ENCODE peak calls at places on chromosomes 7 and 10, in four cellular contexts. Y is breast epithelium, U is neural crest cell, N is psoas muscle. H is an unnamed sample.

GRCh38 chr7:157587487-157588270 is 250.9 kb downstream of the DNAJB6 start:
- DNase-seq in N (no peak), Y (no peak), U (no peak), H (no peak)

GRCh38 chr10:43292745-43293676 is 26.1 kb upstream of the RASGEF1A start:
- DNase-seq in U (peak; percentile 36), N (peak; percentile 39), Y (peak; percentile 34), H (no peak)

GRCh38 chr10:92688927-92689662 is 660 bp upstream of the HHEX start:
- DNase-seq in Y (no peak), N (no peak), U (peak; percentile 31), H (no peak)

GRCh38 chr10:110209399-110209925 is 2.1 kb downstream of the MXI1 start:
- DNase-seq in U (peak; percentile 59), N (peak; percentile 60), Y (peak; percentile 74), H (no peak)

GRCh38 chr7:2978403-2978802 is 65.3 kb downstream of the CARD11 start:
- DNase-seq in Y (peak; percentile 27), U (no peak), N (no peak), H (no peak)

GRCh38 chr7:90570373-90570959 is 25.7 kb upstream of the CDK14 start:
- DNase-seq in U (no peak), N (no peak), Y (no peak), H (no peak)

GRCh38 chr7:54839538-54840213 is 80.7 kb upstream of the SEC61G start:
- DNase-seq in N (peak; percentile 79), Y (no peak), U (peak; percentile 35), H (no peak)

GRCh38 chr10:34181545-34182300 is 633.4 kb downstream of the PARD3 start:
- DNase-seq in Y (no peak), N (no peak), U (no peak), H (no peak)

GRCh38 chr7:139876622-139877283 is 47.7 kb downstream of the TBXAS1 start:
- DNase-seq in Y (no peak), N (no peak), U (no peak), H (no peak)

GRCh38 chr10:79229081-79229541 is 118.2 kb upstream of the PPIF start:
- DNase-seq in Y (peak; percentile 79), N (no peak), U (no peak), H (no peak)

GRCh38 chr7:157472311-157473050 is 135.7 kb downstream of the DNAJB6 start:
- DNase-seq in N (no peak), U (no peak), Y (no peak), H (no peak)

GRCh38 chr7:159031750-159032149 is 112.9 kb downstream of the VIPR2 start:
- DNase-seq in U (no peak), N (no peak), Y (peak; percentile 15), H (no peak)

GRCh38 chr7:141619745-141620144 is 68.5 kb downstream of the AGK start:
- DNase-seq in N (no peak), Y (no peak), U (no peak), H (no peak)

GRCh38 chr10:89378006-89378627 is at the start of gene IFIT1B:
- DNase-seq in N (no peak), Y (no peak), U (no peak), H (no peak)

GRCh38 chr7:115707236-115707635 is 323.3 kb downstream of the TFEC start:
- DNase-seq in U (no peak), Y (no peak), N (no peak), H (no peak)

GRCh38 chr10:92662852-92663251 is 26.9 kb upstream of the HHEX start:
- DNase-seq in Y (no peak), U (no peak), N (no peak), H (no peak)

GRCh38 chr10:121459279-121459764 is 138.9 kb downstream of the FGFR2 start:
- DNase-seq in Y (no peak), U (no peak), N (no peak), H (no peak)

GRCh38 chr7:12066561-12066960 is 144.5 kb upstream of the TMEM106B start:
- DNase-seq in Y (no peak), N (no peak), U (no peak), H (no peak)

GRCh38 chr10:48470893-48471805 is 133.7 kb downstream of the ARHGAP22 start:
- DNase-seq in N (no peak), U (no peak), Y (no peak), H (no peak)

GRCh38 chr10:16770646-16771045 is 46.6 kb downstream of the RSU1 start:
- DNase-seq in Y (no peak), N (no peak), U (no peak), H (no peak)

GRCh38 chr10:6778992-6779701 is 199.1 kb upstream of the PRKCQ start:
- DNase-seq in Y (peak; percentile 79), U (no peak), N (peak; percentile 27), H (no peak)

GRCh38 chr10:122673731-122674130 is 25.9 kb downstream of the C10orf120 start:
- DNase-seq in N (no peak), Y (no peak), U (no peak), H (no peak)

GRCh38 chr10:8130973-8131911 is 76.8 kb downstream of the GATA3 start:
- DNase-seq in U (no peak), Y (no peak), N (no peak), H (no peak)

GRCh38 chr10:38228394-38228793 is 134.3 kb downstream of the ZNF37A start:
- DNase-seq in N (no peak), Y (no peak), U (no peak), H (no peak)

GRCh38 chr10:1162481-1163203 is 106.5 kb downstream of the WDR37 start:
- DNase-seq in Y (no peak), N (no peak), U (no peak), H (no peak)

GRCh38 chr10:12690525-12691139 is 310.9 kb downstream of the CCDC3 start:
- DNase-seq in Y (no peak), N (no peak), U (no peak), H (no peak)

GRCh38 chr10:29482591-29483421 is 152.0 kb downstream of the SVIL start:
- DNase-seq in U (no peak), N (no peak), Y (no peak), H (no peak)

GRCh38 chr7:126791306-126791705 is 461.4 kb downstream of the GRM8 start:
- DNase-seq in N (no peak), U (no peak), Y (no peak), H (no peak)

GRCh38 chr7:2520808-2521146 is 1.2 kb downstream of the LFNG start:
- DNase-seq in Y (no peak), N (no peak), U (no peak), H (no peak)

GRCh38 chr10:58014436-58014835 is 253.3 kb downstream of the IPMK start:
- DNase-seq in Y (no peak), U (no peak), N (no peak), H (no peak)

GRCh38 chr10:58016614-58017013 is 251.1 kb downstream of the IPMK start:
- DNase-seq in N (no peak), U (no peak), Y (no peak), H (no peak)

GRCh38 chr10:58019863-58020537 is 247.7 kb downstream of the IPMK start:
- DNase-seq in N (no peak), U (no peak), Y (no peak), H (no peak)

GRCh38 chr10:58013406-58013805 is 254.3 kb downstream of the IPMK start:
- DNase-seq in Y (no peak), N (no peak), U (no peak), H (no peak)

DNA sequence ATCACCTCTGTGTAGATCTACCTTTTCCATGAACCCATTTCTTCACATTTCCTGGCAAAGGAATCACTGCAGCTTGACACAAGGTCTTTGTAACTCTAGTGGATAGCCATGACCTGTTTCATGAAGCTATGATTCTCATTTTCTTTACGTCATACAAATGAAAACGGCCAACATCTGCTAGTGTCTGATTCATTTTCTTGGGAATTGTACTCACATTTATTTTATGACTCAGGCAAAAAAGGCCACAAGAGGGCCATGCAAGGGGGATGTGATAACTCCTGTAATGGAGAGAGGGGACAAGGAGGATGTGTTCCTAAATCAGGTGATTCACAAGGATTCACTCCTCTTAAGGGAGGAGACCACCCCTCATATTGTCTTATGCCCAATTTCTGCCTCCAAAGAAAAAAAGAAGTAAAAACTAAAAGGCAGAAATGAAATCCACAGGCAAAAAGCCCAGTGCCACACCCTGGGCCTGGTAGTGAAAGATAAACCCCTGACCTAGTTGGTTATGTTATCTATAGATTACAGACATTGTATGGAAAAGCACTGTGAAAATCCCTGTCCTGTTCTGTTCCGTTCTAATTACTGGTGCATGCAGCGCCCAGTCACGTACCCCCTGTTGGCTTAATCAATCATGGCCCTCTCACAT is 249.9 kb downstream of the IPMK start:
- DNase-seq in U (no peak), Y (no peak), N (no peak), H (no peak)
- TF ChIP-seq CTCF in U (no peak), Y (no peak), N (no peak), H (no peak)

DNA sequence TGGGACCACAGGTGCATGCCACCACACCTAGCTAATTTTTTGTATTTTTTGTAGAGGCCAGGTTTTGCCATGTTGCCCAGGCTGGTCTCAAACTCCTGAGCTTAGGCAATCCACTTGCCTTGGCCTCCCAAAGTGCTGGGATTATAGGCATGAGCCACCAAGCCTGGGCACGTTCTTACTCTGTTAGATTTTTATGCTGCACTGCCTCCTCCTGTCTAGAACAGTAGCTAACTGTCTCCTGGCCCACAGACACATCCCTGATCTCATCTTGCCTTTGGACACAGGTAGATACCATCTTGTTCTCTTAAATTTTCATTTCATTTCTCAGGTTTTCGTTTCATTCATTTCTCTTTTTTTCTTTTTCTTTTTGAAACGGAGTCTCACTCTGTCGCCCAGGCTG is 41.1 kb downstream of the BLVRA start:
- DNase-seq in Y (no peak), U (no peak), N (no peak), H (no peak)
- TF ChIP-seq CTCF in Y (no peak), U (no peak), N (no peak), H (peak; percentile 16)

GRCh38 chr10:72241853-72242252 is 25.8 kb upstream of the ASCC1 start:
- DNase-seq in U (no peak), Y (no peak), N (no peak), H (no peak)

GRCh38 chr10:72242675-72243074 is 26.6 kb upstream of the ASCC1 start:
- DNase-seq in N (peak; percentile 66), Y (peak; percentile 71), U (no peak), H (no peak)

GRCh38 chr10:72245949-72246525 is 27.7 kb upstream of the DDIT4 start:
- DNase-seq in N (no peak), Y (no peak), U (no peak), H (no peak)

GRCh38 chr10:72244573-72245038 is 28.5 kb upstream of the ASCC1 start:
- DNase-seq in U (no peak), Y (no peak), N (no peak), H (no peak)

GRCh38 chr10:72243822-72244437 is 27.9 kb upstream of the ASCC1 start:
- DNase-seq in N (peak; percentile 68), Y (peak; percentile 57), U (no peak), H (no peak)
- TF ChIP-seq CTCF in N (peak; percentile 11), Y (no peak), U (peak; percentile 51), H (peak; percentile 42)

DNA sequence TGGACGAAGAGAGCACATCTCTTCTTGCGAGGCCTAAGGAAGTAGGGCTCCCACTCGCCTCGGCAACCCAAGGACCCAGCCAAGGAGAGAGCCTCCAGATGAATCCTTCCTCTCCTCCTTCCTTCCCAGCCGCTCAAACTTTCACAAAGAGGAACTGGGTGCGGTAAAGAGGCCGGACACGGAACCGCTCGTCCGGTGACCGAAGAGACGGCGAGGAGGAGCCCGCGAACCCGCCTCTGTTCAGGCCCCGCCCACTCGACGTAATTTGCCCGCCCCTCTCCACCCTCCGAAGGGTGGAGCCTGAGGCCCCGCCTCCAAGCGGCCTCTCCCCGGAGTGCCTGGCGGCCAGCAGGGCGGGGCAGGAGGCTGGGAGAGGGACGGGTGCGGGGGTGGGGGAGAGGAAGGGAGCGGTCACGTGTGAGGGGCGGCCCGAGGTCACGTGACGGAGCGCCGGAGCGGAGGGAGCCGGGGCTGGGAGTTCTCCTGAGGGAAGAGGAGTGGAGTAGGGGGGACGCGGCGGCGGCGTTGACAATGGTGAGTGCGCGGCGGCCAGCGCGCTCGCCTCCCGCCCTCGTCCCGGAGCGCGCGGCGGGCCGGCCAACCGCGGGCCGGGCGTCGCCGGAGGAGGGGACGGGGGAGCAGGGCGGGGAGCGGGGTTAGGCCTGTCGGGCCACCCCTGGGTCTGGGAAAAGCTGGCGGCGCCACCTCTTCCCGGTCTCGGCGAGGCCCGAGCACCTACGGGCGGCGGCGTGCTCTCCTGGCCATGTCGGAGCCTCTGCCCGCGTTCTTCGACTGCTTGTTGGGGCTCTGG is at the start of gene VPS26A:
- DNase-seq in U (peak; percentile 98), N (peak; percentile 99), Y (peak; percentile 99), H (peak; percentile 91)
- TF ChIP-seq CTCF in U (no peak), N (no peak), Y (no peak), H (no peak)

H was measured in esophagus squamous epithelium.